ENCODE peak calls at places on chromosome 1, in seven cellular contexts. A is HFFc6, X is Right ventricle myocardium superior, D is ELR, Q is T-helper 2 cell, C is AG20443, H is T-cell. E is an unnamed sample.

GRCh38 chr1:155166373-155167165 is 6.5 kb downstream of the KRTCAP2 start:
- DNase-seq in A (no peak), X (peak), H (no peak), Q (no peak), D (no peak), C (no peak), E (no peak)

GRCh38 chr1:81801032-81801833 is 499 bp downstream of the ADGRL2 start:
- DNase-seq in H (no peak), A (peak), C (peak), D (peak), X (peak), Q (no peak), E (peak)

GRCh38 chr1:24918995-24919605 is 11.0 kb downstream of the RUNX3 start:
- DNase-seq in X (peak), C (no peak), A (no peak), D (no peak), Q (no peak), H (no peak), E (no peak)

GRCh38 chr1:111535256-111536191 is 32.1 kb upstream of the ADORA3 start:
- DNase-seq in H (no peak), X (no peak), Q (no peak), A (no peak), C (no peak), D (no peak), E (no peak)

GRCh38 chr1:30514137-30514654 is 209.2 kb downstream of the MATN1 start:
- DNase-seq in X (no peak), Q (no peak), A (no peak), C (no peak), H (no peak), D (no peak), E (no peak)

GRCh38 chr1:42328916-42329496 is 6.0 kb downstream of the FOXJ3 start:
- DNase-seq in X (no peak), Q (no peak), D (no peak), H (no peak), A (no peak), C (no peak), E (no peak)

GRCh38 chr1:230587056-230587455 is 55.2 kb upstream of the COG2 start:
- DNase-seq in Q (no peak), A (no peak), D (no peak), C (no peak), H (no peak), X (no peak), E (no peak)

GRCh38 chr1:117137281-117137680 is 15.7 kb upstream of the TRIM45 start:
- DNase-seq in C (no peak), A (no peak), X (no peak), D (no peak), H (no peak), Q (no peak), E (no peak)

GRCh38 chr1:199550384-199551067 is 477.0 kb upstream of the NR5A2 start:
- DNase-seq in H (no peak), A (no peak), C (no peak), Q (no peak), D (peak), X (no peak), E (no peak)

GRCh38 chr1:209547626-209548025 is 35.9 kb upstream of the CAMK1G start:
- DNase-seq in X (no peak), Q (no peak), D (no peak), H (no peak), A (no peak), C (no peak), E (no peak)

GRCh38 chr1:191206808-191207207 is 729.1 kb upstream of the BRINP3 start:
- DNase-seq in X (no peak), A (no peak), D (peak), Q (no peak), C (no peak), H (no peak), E (no peak)

E was measured in AG08395.